ENCODE peak calls at places on chromosome 16, in eight cellular contexts. V, N, E, W, O, X, M and D are unnamed samples.

GRCh38 chr16:20271893-20272292 is 55.4 kb downstream of the GP2 start:
- DNase-seq in N (no peak), W (no peak), M (no peak), V (no peak), X (no peak), O (no peak), E (no peak), D (no peak)

GRCh38 chr16:1874854-1875253 is 2.9 kb upstream of the MEIOB start:
- DNase-seq in M (no peak), W (no peak), O (no peak), V (no peak), X (peak; percentile 44), N (no peak), E (no peak), D (no peak)

GRCh38 chr16:78292726-78293380 is 193.4 kb downstream of the WWOX start:
- DNase-seq in X (no peak), V (no peak), W (no peak), N (no peak), O (no peak), E (no peak), M (no peak), D (peak; percentile 54)

GRCh38 chr16:2385441-2385840 is 43.8 kb upstream of the CCNF start:
- DNase-seq in M (peak; percentile 23), O (no peak), E (no peak), V (no peak), N (peak; percentile 64), W (no peak), X (no peak), D (peak; percentile 40)

GRCh38 chr16:89923640-89924297 is 627 bp downstream of the TUBB3 start:
- DNase-seq in W (no peak), N (no peak), M (no peak), E (no peak), V (no peak), X (peak; percentile 61), O (no peak), D (no peak)

GRCh38 chr16:22888791-22889190 is 74.8 kb downstream of the HS3ST2 start:
- DNase-seq in M (peak; percentile 23), E (no peak), O (no peak), V (no peak), W (no peak), X (no peak), N (peak; percentile 24), D (no peak)

GRCh38 chr16:31453255-31454204 is 5.8 kb upstream of the ARMC5 start:
- DNase-seq in N (peak; percentile 34), M (peak; percentile 59), X (peak; percentile 70), V (no peak), W (peak; percentile 65), O (no peak), E (no peak), D (no peak)

GRCh38 chr16:20388854-20389253 is 15.7 kb downstream of the PDILT start:
- DNase-seq in N (no peak), O (no peak), V (no peak), E (no peak), M (no peak), W (no peak), X (no peak), D (no peak)

GRCh38 chr16:71762186-71762585 is 37.7 kb upstream of the PHLPP2 start:
- DNase-seq in X (no peak), V (no peak), W (no peak), M (peak; percentile 41), O (no peak), N (no peak), E (no peak), D (no peak)

GRCh38 chr16:11708421-11708820 is 34.2 kb downstream of the TXNDC11 start:
- DNase-seq in E (no peak), X (no peak), O (no peak), W (no peak), N (no peak), V (no peak), M (peak; percentile 52), D (no peak)

GRCh38 chr16:72891291-72892227 is 156.4 kb downstream of the ZFHX3 start:
- DNase-seq in O (no peak), W (no peak), V (no peak), E (no peak), X (no peak), M (no peak), N (no peak), D (no peak)

GRCh38 chr16:49465661-49466528 is 92.3 kb downstream of the C16orf78 start:
- DNase-seq in E (no peak), O (no peak), W (no peak), M (no peak), X (no peak), N (no peak), V (no peak), D (no peak)

GRCh38 chr16:57485091-57485915 is 990 bp downstream of the DOK4 start:
- DNase-seq in V (no peak), E (no peak), N (no peak), O (no peak), M (no peak), X (no peak), W (peak; percentile 74), D (no peak)

GRCh38 chr16:56245197-56245596 is 53.9 kb downstream of the GNAO1 start:
- DNase-seq in W (no peak), O (no peak), M (peak; percentile 60), N (peak; percentile 55), V (no peak), X (no peak), E (no peak), D (no peak)

GRCh38 chr16:84689126-84689525 is 10.7 kb upstream of the USP10 start:
- DNase-seq in V (no peak), O (no peak), X (no peak), E (no peak), N (peak; percentile 35), W (no peak), M (peak; percentile 92), D (no peak)

GRCh38 chr16:15886078-15886477 is 2.3 kb downstream of the CEP20 start:
- DNase-seq in O (no peak), E (no peak), N (no peak), X (no peak), V (no peak), M (no peak), W (no peak), D (no peak)

GRCh38 chr16:15891508-15891907 is 3.1 kb upstream of the CEP20 start:
- DNase-seq in N (no peak), M (no peak), E (no peak), V (no peak), O (no peak), W (no peak), X (no peak), D (no peak)

GRCh38 chr16:15887283-15887682 is 1.1 kb downstream of the CEP20 start:
- DNase-seq in V (no peak), E (no peak), X (no peak), W (no peak), O (no peak), M (no peak), N (no peak), D (no peak)

GRCh38 chr16:15885560-15886001 is 2.8 kb downstream of the CEP20 start:
- DNase-seq in X (no peak), E (no peak), V (no peak), W (no peak), M (no peak), N (no peak), O (no peak), D (no peak)

DNA sequence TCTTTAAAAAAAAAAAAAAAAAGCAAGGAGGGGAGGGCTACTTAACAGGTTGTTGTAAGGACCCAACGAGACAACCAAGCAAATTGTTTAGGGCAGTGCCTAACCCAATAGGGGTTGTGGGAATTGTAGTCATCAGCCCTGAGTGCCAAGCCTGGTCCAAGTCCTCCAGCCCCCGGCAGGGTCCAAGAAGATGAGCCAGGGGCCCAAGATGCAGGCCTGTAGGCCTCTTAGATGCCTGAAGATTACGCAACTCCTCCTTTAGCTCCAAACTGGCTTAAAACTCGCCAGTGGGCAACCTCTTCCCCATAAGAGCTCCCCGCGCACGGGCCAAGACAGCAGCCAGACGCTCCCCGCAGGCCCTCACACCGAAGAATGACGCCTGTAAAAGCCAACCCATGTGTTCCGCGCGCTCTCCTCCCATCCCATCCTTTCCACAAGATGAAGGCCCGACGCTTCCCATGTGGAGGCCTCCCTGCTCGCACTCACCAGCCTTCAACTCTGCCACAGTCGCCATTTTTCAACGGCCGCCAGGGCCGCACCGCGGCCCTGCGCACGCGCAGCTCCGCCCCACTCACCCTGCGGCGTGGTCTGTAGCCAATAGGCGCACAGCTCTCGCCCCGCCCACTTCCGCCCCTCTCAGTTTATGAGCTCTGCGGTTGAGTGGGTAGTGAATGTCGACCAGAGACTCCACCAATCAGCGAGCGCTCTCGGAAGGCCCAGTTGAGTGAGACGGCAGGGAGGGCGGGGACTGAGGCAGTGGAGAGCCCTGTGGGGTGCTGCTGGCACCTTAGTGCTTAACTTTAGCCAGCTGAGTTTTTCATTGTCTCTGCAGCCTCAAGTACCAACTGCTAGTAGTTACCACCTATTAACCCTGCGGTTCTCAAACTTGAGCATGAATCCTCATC is at the start of gene CEP20:
- DNase-seq in O (peak; percentile 100), W (peak; percentile 100), V (peak; percentile 99), N (peak; percentile 97), E (peak; percentile 96), M (peak; percentile 100), X (peak; percentile 99), D (peak; percentile 100)
- TF ChIP-seq CTCF in O (no peak), W (peak; percentile 23), V (no peak), N (no peak), E (no peak), M (no peak), X (no peak), D (no peak)

DNA sequence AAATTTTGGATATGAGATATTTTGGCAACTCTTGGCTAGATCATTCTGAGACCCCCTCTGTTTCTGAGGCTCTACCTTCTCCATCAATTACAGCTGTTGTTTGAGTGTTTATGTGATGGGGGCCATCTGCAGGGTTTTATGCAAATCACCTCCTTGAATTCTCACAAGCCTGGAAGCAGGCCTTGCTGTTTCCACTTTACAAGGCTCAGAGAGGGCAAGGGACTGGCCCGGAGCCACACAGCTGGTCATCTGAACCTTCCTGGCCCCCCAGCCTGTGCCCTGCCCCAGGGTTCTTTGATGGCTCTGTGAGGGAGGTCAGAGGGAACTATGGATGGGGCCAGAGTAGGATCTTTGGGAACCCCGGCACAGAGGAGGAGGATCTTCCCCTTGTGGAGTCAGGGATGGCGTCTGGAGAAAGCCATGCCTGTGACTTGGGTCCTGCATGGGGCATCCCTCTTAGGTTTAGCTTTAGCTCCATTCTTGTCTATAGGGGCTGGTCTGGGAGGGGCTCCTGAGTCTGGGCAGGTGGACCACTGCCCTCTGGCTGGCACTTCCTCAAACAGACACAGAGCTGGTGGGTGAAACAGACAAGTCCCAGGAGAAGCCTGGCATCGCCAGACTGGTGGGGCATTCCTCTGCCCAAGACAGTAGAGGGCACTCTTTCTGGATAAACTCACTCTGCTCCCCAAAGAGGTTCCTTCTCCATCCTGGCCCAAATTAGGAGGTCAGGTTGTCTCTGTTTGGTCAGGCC is 26.2 kb downstream of the IL21R start:
- DNase-seq in M (no peak), X (no peak), V (peak; percentile 1), O (no peak), N (no peak), E (peak; percentile 2), W (no peak), D (no peak)
- TF ChIP-seq CTCF in M (no peak), X (no peak), V (no peak), O (no peak), N (peak; percentile 38), E (no peak), W (no peak), D (peak; percentile 44)

GRCh38 chr16:63720848-63721247 is 1401.0 kb downstream of the CDH11 start:
- DNase-seq in V (no peak), W (no peak), O (no peak), M (no peak), N (no peak), X (no peak), E (no peak), D (no peak)
- TF ChIP-seq CTCF in V (no peak), W (no peak), O (no peak), M (peak; percentile 6), N (no peak), X (no peak), E (peak; percentile 16), D (no peak)

GRCh38 chr16:85986931-85987749 is 88.2 kb downstream of the IRF8 start:
- DNase-seq in O (no peak), N (no peak), E (peak; percentile 27), X (peak; percentile 56), M (no peak), V (peak; percentile 56), W (peak; percentile 50), D (peak; percentile 44)
- TF ChIP-seq CTCF in O (peak; percentile 50), N (no peak), E (peak; percentile 41), X (peak; percentile 24), M (no peak), V (peak; percentile 76), W (peak; percentile 63), D (peak; percentile 94)